ENCODE peak calls at places on chromosomes 6 and 20, in five cellular contexts. X, R, L, V and H are unnamed samples.

GRCh38 chr20:859661-860294 is 26.3 kb downstream of the FAM110A start:
- DNase-seq in X (no peak), R (no peak), V (no peak), L (no peak), H (no peak)

GRCh38 chr20:45863543-45864470 is 6.4 kb downstream of the ZSWIM3 start:
- DNase-seq in L (no peak), R (peak), V (no peak), X (no peak), H (no peak)

GRCh38 chr6:158476389-158476788 is 83.5 kb upstream of the TMEM181 start:
- DNase-seq in L (no peak), X (no peak), R (no peak), V (no peak), H (no peak)

GRCh38 chr20:24574307-24574706 is 104.9 kb downstream of the SYNDIG1 start:
- DNase-seq in R (no peak), X (no peak), V (no peak), L (no peak), H (no peak)

GRCh38 chr6:130223508-130223907 is 757 bp upstream of the SAMD3 start:
- DNase-seq in V (no peak), L (peak), R (peak), X (no peak), H (no peak)

GRCh38 chr6:49565261-49565660 is 14.8 kb downstream of the C6orf141 start:
- DNase-seq in X (no peak), L (no peak), V (no peak), R (no peak), H (no peak)

GRCh38 chr20:25120462-25120861 is 38.5 kb upstream of the VSX1 start:
- DNase-seq in R (no peak), V (no peak), L (no peak), X (no peak), H (no peak)

GRCh38 chr6:116651916-116652315 is 16.6 kb downstream of the ZUP1 start:
- DNase-seq in V (no peak), L (no peak), X (no peak), R (no peak), H (no peak)

GRCh38 chr6:56613247-56613851 is 29.3 kb downstream of the DST start:
- DNase-seq in R (no peak), X (no peak), L (no peak), V (no peak), H (no peak)

GRCh38 chr6:125196613-125197012 is 43.0 kb downstream of the TPD52L1 start:
- DNase-seq in X (no peak), R (no peak), L (no peak), V (no peak), H (no peak)

GRCh38 chr20:48661575-48662473 is 166.0 kb downstream of the PREX1 start:
- DNase-seq in V (no peak), L (no peak), X (no peak), R (no peak), H (no peak)

GRCh38 chr6:122649701-122650100 is 39.5 kb downstream of the PKIB start:
- DNase-seq in R (no peak), X (no peak), L (no peak), V (no peak), H (no peak)

GRCh38 chr6:168377856-168378832 is 58.6 kb upstream of the DACT2 start:
- DNase-seq in V (no peak), X (no peak), L (no peak), R (peak), H (no peak)

GRCh38 chr6:166588691-166589333 is 2.3 kb upstream of the RAMACL start:
- DNase-seq in R (peak), L (peak), X (no peak), V (no peak), H (peak)

GRCh38 chr6:7542878-7543394 is 1.5 kb downstream of the DSP start:
- DNase-seq in X (no peak), R (peak), V (peak), L (peak), H (peak)

GRCh38 chr6:33204165-33204414 is 365 bp upstream of the HSD17B8 start:
- DNase-seq in L (no peak), R (no peak), V (no peak), X (no peak), H (peak)

GRCh38 chr6:167505199-167505598 is 180.3 kb downstream of the TTLL2 start:
- DNase-seq in X (no peak), R (no peak), V (no peak), L (no peak), H (no peak)

GRCh38 chr20:13221673-13222318 is 722 bp downstream of the ISM1 start:
- DNase-seq in L (peak), R (peak), V (no peak), X (peak), H (peak)

GRCh38 chr6:40286027-40286426 is 301.1 kb downstream of the LRFN2 start:
- DNase-seq in V (no peak), X (no peak), L (peak), R (no peak), H (peak)

GRCh38 chr20:9059931-9060330 is 9.0 kb upstream of the PLCB4 start:
- DNase-seq in R (no peak), L (no peak), V (no peak), X (no peak), H (no peak)

GRCh38 chr20:45470939-45471338 is 1.4 kb downstream of the WFDC2 start:
- DNase-seq in V (no peak), L (peak), X (no peak), R (no peak), H (peak)

GRCh38 chr6:50602191-50602810 is 111.0 kb upstream of the TFAP2D start:
- DNase-seq in V (no peak), L (peak), X (no peak), R (no peak), H (no peak)

GRCh38 chr6:161269310-161269709 is 4.6 kb downstream of the AGPAT4 start:
- DNase-seq in V (no peak), X (no peak), L (no peak), R (no peak), H (no peak)

GRCh38 chr6:161265975-161266374 is 7.9 kb downstream of the AGPAT4 start:
- DNase-seq in R (no peak), X (no peak), V (no peak), L (no peak), H (no peak)

GRCh38 chr6:161268526-161269210 is 5.2 kb downstream of the AGPAT4 start:
- DNase-seq in R (no peak), X (no peak), V (no peak), L (peak), H (no peak)

GRCh38 chr6:161265554-161265953 is 8.3 kb downstream of the AGPAT4 start:
- DNase-seq in L (no peak), X (no peak), R (no peak), V (no peak), H (no peak)

DNA sequence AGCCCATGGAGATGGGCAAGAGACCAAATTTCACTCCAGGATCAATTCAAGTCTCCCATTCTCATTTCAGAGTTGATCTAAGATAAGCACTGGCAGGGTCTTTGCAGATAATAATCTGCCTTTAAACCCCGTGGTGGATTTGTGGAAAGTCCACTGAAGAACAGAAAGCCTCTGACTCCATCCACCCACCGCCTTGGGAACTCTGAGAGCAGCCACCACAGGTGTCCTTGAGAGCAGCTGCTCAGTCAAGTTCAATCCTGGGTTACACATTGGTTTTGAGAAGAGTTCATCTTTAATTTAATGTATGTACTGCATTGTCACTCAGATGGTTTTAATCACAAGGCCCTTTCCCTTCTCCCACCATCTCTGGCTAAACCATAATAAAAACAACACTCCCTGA is 7.0 kb downstream of the AGPAT4 start:
- DNase-seq in L (no peak), X (no peak), R (no peak), V (no peak), H (no peak)
- H3K27ac ChIP-seq in L (no peak), X (no peak), R (no peak), V (no peak), H (no peak)

GRCh38 chr20:53658327-53658726 is 64.7 kb upstream of the ZNF217 start:
- DNase-seq in X (no peak), R (no peak), L (no peak), V (no peak), H (no peak)

GRCh38 chr20:53660078-53660909 is 66.7 kb upstream of the ZNF217 start:
- DNase-seq in V (no peak), R (peak), X (peak), L (peak), H (no peak)

GRCh38 chr20:53662595-53662994 is 69.0 kb upstream of the ZNF217 start:
- DNase-seq in R (no peak), X (no peak), V (no peak), L (no peak), H (no peak)

GRCh38 chr20:53658973-53659372 is 65.3 kb upstream of the ZNF217 start:
- DNase-seq in V (no peak), R (peak), X (no peak), L (no peak), H (no peak)

DNA sequence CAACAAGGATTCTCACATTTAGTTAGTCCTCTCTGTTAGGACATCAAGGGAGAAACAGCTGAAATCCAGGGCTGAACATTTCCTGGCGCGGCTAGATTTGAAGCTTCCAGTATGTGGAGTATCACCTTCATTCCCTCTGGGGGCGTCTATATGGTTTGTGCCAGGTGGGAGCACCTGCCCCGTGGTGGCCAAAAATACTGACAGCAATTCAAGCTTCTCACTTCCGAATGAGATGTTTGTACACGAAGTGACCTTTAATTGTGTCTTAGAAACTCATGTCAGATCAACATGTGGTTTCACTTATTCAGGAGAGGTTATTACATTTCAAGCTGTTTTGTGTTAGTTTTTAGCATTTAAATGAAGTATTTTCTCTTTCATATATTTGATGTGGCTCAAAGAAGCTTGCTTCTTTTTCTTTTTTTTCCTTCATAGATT is 67.3 kb upstream of the ZNF217 start:
- DNase-seq in V (no peak), L (peak), X (no peak), R (no peak), H (peak)
- H3K4me3 ChIP-seq in V (no peak), L (peak), X (no peak), R (no peak), H (no peak)

GRCh38 chr6:26158581-26159416 is 71.6 kb downstream of the HFE start:
- DNase-seq in L (peak), R (peak), V (peak), X (peak), H (peak)

GRCh38 chr6:26156850-26157149 is 69.6 kb downstream of the HFE start:
- DNase-seq in R (no peak), V (no peak), L (no peak), X (peak), H (no peak)

GRCh38 chr6:26157150-26157837 is 70.1 kb downstream of the HFE start:
- DNase-seq in X (no peak), L (peak), V (peak), R (peak), H (peak)

GRCh38 chr6:26159417-26160273 is 72.4 kb downstream of the HFE start:
- DNase-seq in R (no peak), L (peak), X (no peak), V (no peak), H (peak)

GRCh38 chr6:26157838-26158580 is 70.8 kb downstream of the HFE start:
- DNase-seq in L (peak), X (peak), R (peak), V (peak), H (peak)
- H3K27ac ChIP-seq in L (peak), X (peak), R (peak), V (peak), H (peak)

GRCh38 chr6:156809034-156809433 is 31.9 kb downstream of the ARID1B start:
- DNase-seq in L (no peak), X (no peak), V (no peak), R (no peak), H (peak)
- H3K4me3 ChIP-seq in L (no peak), X (no peak), V (no peak), R (no peak), H (no peak)

GRCh38 chr6:152099816-152100618 is 292.5 kb downstream of the ESR1 start:
- DNase-seq in V (no peak), X (no peak), R (no peak), L (no peak), H (no peak)

GRCh38 chr6:152094276-152094675 is 286.8 kb downstream of the ESR1 start:
- DNase-seq in V (no peak), L (no peak), R (no peak), X (no peak), H (no peak)

GRCh38 chr6:152094992-152095592 is 287.6 kb downstream of the ESR1 start:
- DNase-seq in V (peak), X (peak), L (no peak), R (no peak), H (peak)

GRCh38 chr6:152098683-152099082 is 291.2 kb downstream of the ESR1 start:
- DNase-seq in L (no peak), R (no peak), X (no peak), V (no peak), H (no peak)

DNA sequence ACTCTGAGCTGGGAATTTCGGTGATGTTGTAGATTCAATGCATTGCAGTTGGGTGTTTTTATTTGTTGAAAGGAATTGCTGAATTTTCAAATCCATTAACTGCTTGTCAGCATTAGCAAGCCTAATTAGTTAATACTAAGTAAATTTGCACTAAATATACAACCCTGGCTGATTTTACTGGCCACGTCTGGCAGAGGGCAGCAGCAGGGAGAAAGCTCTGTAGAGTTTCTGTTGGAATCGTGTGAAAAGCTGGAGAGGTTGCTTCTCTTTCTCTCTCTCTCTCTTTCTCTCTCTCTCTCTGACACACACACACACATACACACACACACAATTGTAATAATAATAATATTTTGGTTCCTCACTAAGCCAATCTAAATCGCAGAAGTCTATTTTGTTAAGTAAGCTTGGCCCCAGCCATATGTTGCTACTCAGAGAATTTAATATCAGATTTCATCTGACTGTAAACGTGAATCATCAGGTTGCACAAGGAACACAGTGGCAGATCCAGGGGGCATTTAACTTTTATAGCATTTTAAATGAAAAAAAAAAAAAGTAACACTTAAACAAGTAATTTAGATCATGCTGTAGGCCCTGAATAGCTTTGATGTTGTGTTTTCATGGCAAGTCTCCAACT is 289.5 kb downstream of the ESR1 start:
- DNase-seq in R (no peak), V (no peak), L (no peak), X (no peak), H (no peak)
- H3K27ac ChIP-seq in R (no peak), V (no peak), L (no peak), X (peak), H (no peak)

DNA sequence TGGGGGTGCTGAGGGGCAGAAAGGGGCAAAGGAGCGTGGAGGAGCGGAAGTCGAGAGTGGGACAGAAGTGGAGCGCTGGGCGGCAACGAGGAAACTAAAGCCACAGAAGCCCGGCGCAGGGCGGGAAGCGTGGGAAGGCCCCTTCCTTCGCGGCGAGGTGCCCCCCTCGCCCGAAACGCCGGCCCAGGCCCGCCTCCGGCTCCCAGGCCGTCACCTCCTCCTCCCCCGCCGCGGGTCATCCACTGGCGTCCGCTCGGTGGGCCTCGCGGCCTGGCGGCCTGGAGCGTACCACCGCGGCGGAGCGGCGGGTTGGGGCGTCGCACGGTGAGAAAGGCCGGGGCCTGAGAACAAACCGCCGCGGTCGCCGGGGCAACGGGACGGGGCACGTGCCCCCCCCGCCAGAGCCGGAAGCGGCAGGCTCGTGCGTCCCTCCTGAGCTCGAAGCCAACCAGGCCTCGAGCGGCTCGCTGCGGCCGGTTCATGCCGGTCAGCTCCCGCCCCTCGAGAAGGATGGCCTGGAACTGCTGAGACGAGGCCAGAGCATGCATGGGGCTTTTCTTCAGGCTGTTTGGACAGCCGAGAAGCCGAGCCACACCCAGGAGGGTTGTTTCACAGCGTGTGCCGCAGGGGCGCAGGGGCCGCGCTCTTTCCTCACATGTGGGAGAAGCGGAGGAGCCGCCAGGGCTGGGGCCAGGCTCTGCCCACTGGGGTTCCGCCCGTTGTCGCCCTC is at the start of gene TCP11:
- DNase-seq in X (no peak), V (peak), R (peak), L (peak), H (peak)
- H3K4me3 ChIP-seq in X (no peak), V (peak), R (peak), L (peak), H (no peak)

GRCh38 chr6:82000551-82000950 is 247.0 kb downstream of the IBTK start:
- DNase-seq in R (no peak), V (no peak), L (no peak), X (no peak), H (no peak)
- H3K27ac ChIP-seq in R (no peak), V (no peak), L (no peak), X (no peak), H (no peak)

GRCh38 chr6:144345451-144345850 is 60.3 kb downstream of the UTRN start:
- DNase-seq in V (no peak), L (no peak), R (no peak), X (no peak), H (no peak)
- H3K4me3 ChIP-seq in V (no peak), L (no peak), R (peak), X (no peak), H (no peak)

GRCh38 chr6:35673755-35674154 is 15.0 kb downstream of the FKBP5 start:
- DNase-seq in L (no peak), V (no peak), R (no peak), X (no peak), H (no peak)

GRCh38 chr6:35674594-35674993 is 14.1 kb downstream of the FKBP5 start:
- DNase-seq in R (no peak), X (no peak), V (no peak), L (no peak), H (no peak)

GRCh38 chr6:35678021-35678654 is 10.6 kb downstream of the FKBP5 start:
- DNase-seq in V (no peak), X (no peak), R (no peak), L (no peak), H (no peak)

GRCh38 chr6:35677456-35677855 is 11.3 kb downstream of the FKBP5 start:
- DNase-seq in R (no peak), V (peak), X (no peak), L (no peak), H (no peak)

DNA sequence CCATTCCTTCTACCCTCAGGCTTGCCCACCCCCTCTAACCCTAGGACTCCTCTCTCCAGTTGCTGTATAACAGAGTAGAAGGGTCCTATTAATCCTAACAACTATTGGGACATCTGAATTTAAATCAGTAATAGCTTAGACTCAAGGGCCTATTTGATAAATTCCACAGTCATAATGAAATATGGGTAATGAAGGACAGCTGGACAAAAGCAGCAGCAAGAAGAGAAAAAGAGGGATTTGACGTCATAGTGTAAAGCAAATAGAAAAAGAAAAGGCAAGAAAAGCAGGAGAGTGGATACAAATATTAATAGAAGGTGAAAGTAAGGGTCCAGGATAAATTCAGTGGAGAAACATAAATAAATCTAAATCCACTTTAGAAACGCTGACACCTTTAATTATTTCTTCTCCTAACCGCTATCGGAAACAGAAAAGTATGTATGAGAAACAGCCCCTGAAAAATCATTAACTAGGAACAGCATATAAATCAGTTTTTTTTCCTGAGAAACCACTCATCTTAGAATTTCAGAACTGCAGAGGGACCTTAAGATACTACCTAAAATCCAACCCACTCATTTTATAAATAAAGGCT is 12.8 kb downstream of the FKBP5 start:
- DNase-seq in R (no peak), L (no peak), V (no peak), X (no peak), H (no peak)
- H3K27ac ChIP-seq in R (peak), L (no peak), V (no peak), X (no peak), H (no peak)